ENCODE peak calls at places on chromosome 15, in seven cellular contexts. J is breast epithelium, A is endothelial cell, O is Calu3, E is transverse colon, S is nephron progenitor cell, G is AG10803. R is an unnamed sample.
A peak's percentile ranks its signal among the peaks of the same experiment; 100 is the strongest.

GRCh38 chr15:67178569-67179210 is 75.8 kb downstream of the AAGAB start:
- DNase-seq in J (no peak), A (no peak), O (peak; percentile 53), E (no peak), S (no peak), G (peak; percentile 97), R (no peak)

GRCh38 chr15:36291501-36291900 is 287.9 kb upstream of the CDIN1 start:
- DNase-seq in J (no peak), A (no peak), O (no peak), E (no peak), S (no peak), G (no peak), R (no peak)

GRCh38 chr15:56759450-56759845 is 26.1 kb upstream of the ZNF280D start:
- DNase-seq in J (no peak), A (no peak), O (peak; percentile 75), E (peak; percentile 27), S (no peak), G (peak; percentile 98), R (no peak)

GRCh38 chr15:39770748-39771689 is 11.6 kb downstream of the FSIP1 start:
- DNase-seq in J (no peak), A (no peak), O (no peak), E (no peak), S (no peak), G (peak; percentile 97), R (no peak)

GRCh38 chr15:90742082-90742481 is 24.9 kb downstream of the BLM start:
- DNase-seq in J (no peak), A (no peak), O (no peak), E (no peak), S (no peak), G (no peak), R (no peak)

GRCh38 chr15:76335851-76336253 is 721 bp upstream of the ISL2 start:
- DNase-seq in J (no peak), A (no peak), O (peak; percentile 47), E (no peak), S (peak; percentile 13), G (no peak), R (no peak)

GRCh38 chr15:53758412-53758811 is 1.1 kb downstream of the WDR72 start:
- DNase-seq in J (no peak), A (no peak), O (no peak), E (no peak), S (no peak), G (no peak), R (no peak)

GRCh38 chr15:36688310-36689102 is 109.1 kb downstream of the CDIN1 start:
- DNase-seq in J (no peak), A (no peak), O (no peak), E (no peak), S (no peak), G (peak; percentile 42), R (no peak)

GRCh38 chr15:61053401-61053800 is 175.7 kb downstream of the RORA start:
- DNase-seq in J (no peak), A (no peak), O (no peak), E (no peak), S (no peak), G (no peak), R (no peak)

GRCh38 chr15:55737373-55737772 is 5.6 kb downstream of the PRTG start:
- DNase-seq in J (no peak), A (peak; percentile 22), O (no peak), E (no peak), S (peak; percentile 23), G (no peak), R (no peak)

GRCh38 chr15:89631902-89632264 is 23.4 kb downstream of the KIF7 start:
- DNase-seq in J (no peak), A (no peak), O (no peak), E (no peak), S (no peak), G (no peak), R (no peak)

GRCh38 chr15:34252545-34252944 is 27.7 kb downstream of the EMC4 start:
- DNase-seq in J (no peak), A (no peak), O (no peak), E (no peak), S (no peak), G (no peak), R (no peak)

GRCh38 chr15:89669309-89669865 is 9.8 kb downstream of the PLIN1 start:
- DNase-seq in J (no peak), A (no peak), O (no peak), E (no peak), S (no peak), G (no peak), R (no peak)

GRCh38 chr15:74269362-74270035 is 33.4 kb downstream of the CCDC33 start:
- DNase-seq in J (no peak), A (no peak), O (no peak), E (peak; percentile 12), S (no peak), G (no peak), R (no peak)

GRCh38 chr15:62047278-62047847 is 12.9 kb downstream of the VPS13C start:
- DNase-seq in J (no peak), A (no peak), O (no peak), E (no peak), S (no peak), G (no peak), R (no peak)

DNA sequence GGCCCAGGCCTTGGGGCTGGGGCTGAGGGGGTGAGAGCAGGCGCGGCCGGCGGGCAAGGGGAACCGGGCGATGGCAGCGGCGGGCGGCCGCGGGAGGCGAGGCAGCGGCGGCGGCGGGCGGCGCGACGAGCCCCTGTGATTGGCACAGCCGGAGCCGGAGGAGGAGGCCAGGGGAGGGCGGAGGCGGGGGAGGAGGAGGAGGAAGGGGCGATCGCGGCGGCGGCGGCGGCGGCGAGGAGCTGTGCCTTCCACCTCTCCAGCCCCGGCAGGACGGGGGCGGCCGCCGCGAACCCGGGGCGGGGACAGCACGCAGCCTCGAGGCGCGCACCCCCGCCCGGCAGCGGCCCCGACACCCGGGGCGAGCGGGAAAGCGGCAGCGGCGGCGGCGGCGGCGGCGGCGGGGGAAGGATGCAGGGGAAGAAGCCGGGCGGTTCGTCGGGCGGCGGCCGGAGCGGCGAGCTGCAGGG is at the start of gene SLCO3A1:
- DNase-seq in J (no peak), A (peak; percentile 67), O (peak; percentile 81), E (peak; percentile 79), S (peak; percentile 84), G (peak; percentile 56), R (peak; percentile 63)
- TF ChIP-seq CTCF in J (no peak), A (no peak), O (no peak), E (no peak), S (no peak), G (no peak), R (no peak)

GRCh38 chr15:66046751-66047150 is 177.5 kb downstream of the RAB11A start:
- DNase-seq in J (no peak), A (no peak), O (peak; percentile 52), E (no peak), S (no peak), G (no peak), R (peak; percentile 12)
- TF ChIP-seq CTCF in J (no peak), A (no peak), O (peak; percentile 71), E (no peak), S (peak; percentile 13), G (no peak), R (no peak)

GRCh38 chr15:48806151-48806550 is 4.7 kb downstream of the CEP152 start:
- DNase-seq in J (no peak), A (no peak), O (no peak), E (no peak), S (peak; percentile 23), G (peak; percentile 57), R (no peak)

GRCh38 chr15:48810414-48811324 is at the start of gene CEP152:
- DNase-seq in J (peak; percentile 96), A (peak; percentile 94), O (peak; percentile 98), E (peak; percentile 99), S (peak; percentile 99), G (peak; percentile 99), R (peak; percentile 99)

DNA sequence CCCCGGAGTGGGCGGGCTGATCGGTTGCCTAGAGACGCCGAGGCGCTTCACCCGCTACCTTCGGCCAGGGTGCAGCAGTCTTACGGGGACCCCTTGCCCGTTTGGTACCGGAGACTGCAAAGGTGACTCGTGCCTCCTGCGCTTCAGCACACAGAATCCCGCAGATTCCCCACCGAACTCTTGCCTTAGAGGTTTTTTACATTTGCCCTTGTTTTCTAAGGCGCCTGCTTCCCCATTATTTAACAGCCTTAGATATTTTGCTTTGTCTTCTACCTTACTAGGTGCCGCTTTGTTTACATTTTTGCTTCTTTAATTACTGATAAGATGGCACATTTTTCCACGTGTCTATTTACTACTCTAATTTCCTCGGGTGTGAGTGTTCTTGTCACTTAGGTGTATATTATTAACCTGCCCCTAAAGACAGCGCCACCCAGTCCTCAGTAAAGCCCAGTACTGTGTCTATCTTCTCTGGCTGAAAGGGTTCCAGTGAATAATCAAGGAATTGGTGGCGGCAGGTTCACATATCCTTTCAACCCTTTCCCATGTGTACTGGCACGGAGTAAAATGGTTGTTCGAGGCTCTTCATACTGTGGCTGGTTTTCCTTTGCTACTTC is 563 bp upstream of the CEP152 start:
- DNase-seq in J (no peak), A (no peak), O (no peak), E (no peak), S (no peak), G (no peak), R (peak; percentile 12)
- TF ChIP-seq CTCF in J (no peak), A (no peak), O (no peak), E (no peak), S (no peak), G (peak; percentile 11), R (no peak)

GRCh38 chr15:52678468-52679231 is 538 bp downstream of the ATOSA start:
- DNase-seq in J (peak; percentile 68), A (peak; percentile 68), O (peak; percentile 70), E (peak; percentile 80), S (peak; percentile 78), G (peak; percentile 54), R (peak; percentile 74)
- TF ChIP-seq CTCF in J (no peak), A (no peak), O (no peak), E (no peak), S (no peak), G (peak; percentile 10), R (no peak)